ENCODE peak calls at places on chromosomes 7 and 10, in four cellular contexts. C is A549, U is HFF-Myc, V is fibroblast of lung. A is an unnamed sample.

GRCh38 chr7:107539824-107540223 is 23.9 kb downstream of the COG5 start:
- DNase-seq in C (no peak), U (no peak), V (no peak), A (no peak)

GRCh38 chr10:16597656-16598055 is 76.0 kb upstream of the C1QL3 start:
- DNase-seq in C (no peak), U (peak), V (peak), A (peak)

GRCh38 chr10:70775679-70776454 is 9.3 kb downstream of the TBATA start:
- DNase-seq in C (no peak), U (no peak), V (no peak), A (no peak)

GRCh38 chr7:73830872-73831655 is at the start of gene CLDN4:
- DNase-seq in C (no peak), U (no peak), V (no peak), A (no peak)

GRCh38 chr10:5608608-5609270 is 57.7 kb downstream of the ASB13 start:
- DNase-seq in C (no peak), U (no peak), V (no peak), A (no peak)

GRCh38 chr10:114285961-114286441 is 46.9 kb downstream of the VWA2 start:
- DNase-seq in C (no peak), U (no peak), V (no peak), A (no peak)

GRCh38 chr10:71735709-71736569 is 16.4 kb upstream of the C10orf105 start:
- DNase-seq in C (no peak), U (no peak), V (no peak), A (no peak)

GRCh38 chr7:12089951-12090756 is 120.9 kb upstream of the TMEM106B start:
- DNase-seq in C (no peak), U (no peak), V (no peak), A (peak)

GRCh38 chr10:130192276-130192848 is 56.2 kb downstream of the GLRX3 start:
- DNase-seq in C (no peak), U (no peak), V (no peak), A (no peak)

GRCh38 chr7:150862356-150862755 is 10.0 kb downstream of the AOC1 start:
- DNase-seq in C (no peak), U (no peak), V (no peak), A (no peak)

GRCh38 chr10:129244298-129244697 is 222.7 kb upstream of the MGMT start:
- DNase-seq in C (no peak), U (no peak), V (no peak), A (no peak)

GRCh38 chr10:45437587-45438456 is 63.8 kb downstream of the ALOX5 start:
- DNase-seq in C (no peak), U (no peak), V (no peak), A (no peak)

GRCh38 chr10:92553959-92554358 is 19.9 kb downstream of the IDE start:
- DNase-seq in C (no peak), U (no peak), V (no peak), A (no peak)

GRCh38 chr10:92550924-92551323 is 23.0 kb downstream of the IDE start:
- DNase-seq in C (no peak), U (no peak), V (no peak), A (no peak)

GRCh38 chr10:92547676-92548075 is 26.2 kb downstream of the IDE start:
- DNase-seq in C (no peak), U (no peak), V (no peak), A (no peak)

GRCh38 chr10:92552310-92552709 is 21.6 kb downstream of the IDE start:
- DNase-seq in C (no peak), U (no peak), V (no peak), A (no peak)
- TF ChIP-seq CTCF in C (peak), U (peak), V (peak), A (no peak)

GRCh38 chr7:45156516-45157272 is 897 bp upstream of the RAMP3 start:
- DNase-seq in C (no peak), U (no peak), V (no peak), A (no peak)
- H3K4me3 ChIP-seq in C (no peak), U (no peak), V (no peak), A (no peak)

GRCh38 chr7:24476227-24476626 is 97.0 kb upstream of the PALS2 start:
- DNase-seq in C (no peak), U (no peak), V (no peak), A (no peak)
- TF ChIP-seq CTCF in C (no peak), U (no peak), V (no peak), A (no peak)

DNA sequence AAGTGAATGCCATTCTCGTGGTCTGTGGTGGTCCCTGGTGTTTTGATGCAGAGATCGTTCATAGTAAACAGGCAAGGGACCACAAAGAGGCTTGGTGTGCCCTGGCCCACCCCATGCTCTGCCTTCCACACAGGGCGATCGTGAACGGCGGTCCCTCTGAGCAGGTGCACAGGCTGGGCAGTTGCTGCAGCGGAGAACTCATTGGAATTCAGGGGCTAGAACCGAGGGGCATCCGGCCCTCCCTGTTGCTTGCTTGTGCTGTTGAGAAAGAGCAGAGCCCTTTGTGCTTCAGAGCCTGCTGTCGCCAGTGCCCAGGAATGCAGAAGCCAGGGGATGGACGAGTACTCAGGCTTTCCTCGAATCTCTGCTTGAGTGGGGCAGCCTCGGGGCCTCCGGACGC is 79.0 kb upstream of the BTBD16 start:
- DNase-seq in C (no peak), U (no peak), V (no peak), A (no peak)
- H3K4me3 ChIP-seq in C (no peak), U (no peak), V (no peak), A (no peak)

DNA sequence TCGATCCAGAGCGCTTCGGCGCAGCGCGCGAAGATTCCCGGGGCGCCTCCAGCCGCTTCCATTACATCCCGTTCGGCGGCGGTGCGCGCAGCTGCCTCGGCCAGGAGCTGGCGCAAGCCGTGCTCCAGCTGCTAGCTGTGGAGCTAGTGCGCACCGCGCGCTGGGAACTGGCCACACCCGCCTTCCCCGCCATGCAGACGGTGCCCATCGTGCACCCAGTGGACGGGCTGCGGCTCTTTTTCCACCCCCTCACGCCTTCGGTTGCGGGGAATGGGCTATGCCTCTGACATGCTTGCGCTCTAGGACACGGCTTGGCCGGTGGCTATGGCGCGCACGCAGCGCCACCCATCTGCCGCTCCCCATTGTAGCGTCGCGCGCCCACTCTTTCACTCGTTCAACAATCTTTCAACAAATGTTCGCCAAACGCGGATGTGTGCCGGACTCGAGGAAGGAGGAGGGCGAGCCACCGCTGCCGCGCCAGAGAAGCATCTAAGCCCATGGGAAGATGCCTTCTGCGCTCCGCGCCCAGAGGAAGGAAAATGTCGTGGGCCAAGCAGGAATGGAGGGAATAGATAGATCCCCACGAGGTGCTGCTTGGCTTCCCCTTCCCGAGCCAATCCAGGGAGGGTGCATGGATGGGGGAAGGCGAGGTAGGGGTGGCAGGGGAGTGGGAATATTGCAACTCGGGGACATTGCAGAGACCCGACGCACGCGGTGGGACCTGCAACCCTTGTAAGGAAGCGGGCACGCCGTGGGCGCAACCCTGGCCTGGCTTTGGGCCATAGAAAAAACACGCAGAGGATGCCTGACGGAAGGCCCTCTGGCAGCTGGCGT is 5.1 kb upstream of the CYP26A1 start:
- DNase-seq in C (no peak), U (no peak), V (peak), A (peak)
- TF ChIP-seq CTCF in C (peak), U (no peak), V (no peak), A (no peak)

DNA sequence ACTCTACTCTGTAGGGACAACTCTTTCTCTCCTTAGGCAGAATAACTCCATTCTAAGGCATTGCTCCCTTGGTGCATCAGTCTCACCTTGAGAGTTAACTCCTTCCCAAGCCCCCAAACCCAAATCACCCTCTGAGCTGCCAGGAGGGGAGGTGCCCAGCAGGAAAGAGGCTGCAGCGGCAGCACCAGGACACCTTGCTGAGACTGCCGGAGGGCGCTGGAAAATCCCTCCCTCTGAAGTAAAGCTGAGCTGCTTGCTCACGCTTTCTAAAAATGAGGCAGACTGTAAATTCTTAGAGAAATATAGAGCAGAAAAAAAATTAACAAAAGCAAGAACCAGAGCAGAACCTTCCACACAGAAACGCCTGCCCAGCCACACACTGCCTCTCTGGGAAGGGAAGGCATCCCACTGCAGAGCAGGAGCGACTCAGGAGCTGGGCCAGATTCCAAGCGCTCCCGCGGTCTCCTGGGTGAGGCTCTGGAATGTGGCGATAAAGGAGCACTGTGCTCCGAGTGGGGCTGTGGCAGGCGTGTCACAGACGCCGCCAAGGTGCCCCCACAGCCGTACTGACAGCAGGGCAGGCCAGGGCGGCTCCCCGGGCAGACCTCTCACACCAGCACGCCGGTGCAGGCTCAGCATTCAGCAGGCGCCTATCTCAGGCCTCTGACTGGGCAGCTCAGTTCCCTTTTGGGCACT is 202.1 kb downstream of the TNS3 start:
- DNase-seq in C (no peak), U (peak), V (peak), A (peak)
- H3K4me3 ChIP-seq in C (no peak), U (no peak), V (no peak), A (no peak)

GRCh38 chr10:15088428-15089261 is at the start of gene ACBD7:
- DNase-seq in C (peak), U (no peak), V (peak), A (peak)
- TF ChIP-seq CTCF in C (no peak), U (peak), V (peak), A (peak)

DNA sequence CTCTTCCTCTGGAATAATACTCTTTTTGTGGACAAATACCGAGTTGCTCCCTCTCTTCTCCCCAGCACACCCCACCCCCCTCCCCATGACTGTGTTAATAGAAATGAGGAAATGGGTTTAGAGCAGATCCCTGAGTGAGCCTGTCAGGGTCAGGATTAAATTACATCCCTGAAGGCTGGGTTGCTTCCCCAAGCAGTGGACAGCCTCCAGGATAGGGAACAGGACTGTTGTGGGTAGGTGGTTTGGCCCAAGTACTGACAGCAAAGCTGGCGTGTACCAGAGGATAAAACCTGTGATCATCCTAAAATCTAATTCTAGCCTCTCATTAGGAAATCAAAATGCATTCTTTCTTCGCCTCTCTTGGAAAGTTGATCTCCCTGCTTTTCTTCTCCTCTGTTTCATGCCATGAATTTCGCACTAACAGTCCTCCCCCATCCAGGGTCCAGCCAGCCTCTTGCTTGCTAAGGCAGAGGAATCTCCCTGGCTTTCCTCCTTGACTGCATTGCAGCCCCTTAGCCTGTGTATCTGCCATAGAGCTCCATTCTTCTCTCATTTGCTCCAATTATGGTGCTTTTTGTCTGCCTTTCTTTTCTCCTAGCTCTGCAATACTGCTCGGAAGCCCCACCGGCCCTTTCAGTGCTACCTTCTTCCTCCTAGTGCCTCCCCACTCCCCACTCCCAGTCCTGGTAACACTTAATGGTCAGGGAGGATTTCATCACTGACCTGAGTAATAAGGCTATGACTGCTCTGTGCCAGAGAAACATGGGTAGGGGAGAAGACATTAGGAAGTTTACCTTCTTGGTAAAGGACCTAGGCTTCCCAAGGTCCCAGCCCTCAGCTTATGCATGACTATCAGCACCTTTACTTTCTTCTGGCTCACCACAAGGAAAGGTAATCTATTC is 8.4 kb downstream of the LRRC4 start:
- DNase-seq in C (no peak), U (no peak), V (peak), A (no peak)
- H3K4me3 ChIP-seq in C (no peak), U (no peak), V (no peak), A (no peak)

A was measured in cardiac muscle cell.